ENCODE peak calls at places on chromosome 5, in five cellular contexts. One of them, this sample, is unnamed.

GRCh38 chr5:79193643-79194042 is 42.3 kb upstream of the JMY start:
- DNase-seq in A549: peak; percentile 22
- DNase-seq in HepG2: no peak
- DNase-seq in GM12878: no peak
- DNase-seq in K562: no peak
- DNase-seq in this sample: no peak

GRCh38 chr5:179311581-179311980 is 33.7 kb downstream of the ADAMTS2 start:
- DNase-seq in A549: no peak
- DNase-seq in HepG2: no peak
- DNase-seq in GM12878: no peak
- DNase-seq in K562: no peak
- DNase-seq in this sample: no peak

GRCh38 chr5:2701592-2701991 is 49.9 kb downstream of the IRX2 start:
- DNase-seq in A549: no peak
- DNase-seq in HepG2: no peak
- DNase-seq in GM12878: no peak
- DNase-seq in K562: no peak
- DNase-seq in this sample: peak; percentile 22

GRCh38 chr5:42598311-42598710 is 158.3 kb upstream of the CCDC152 start:
- DNase-seq in A549: no peak
- DNase-seq in HepG2: no peak
- DNase-seq in GM12878: no peak
- DNase-seq in K562: no peak
- DNase-seq in this sample: no peak

GRCh38 chr5:128038641-128039040 is 44.9 kb upstream of the SLC12A2 start:
- DNase-seq in A549: peak; percentile 58
- DNase-seq in HepG2: peak; percentile 31
- DNase-seq in GM12878: no peak
- DNase-seq in K562: peak; percentile 40
- DNase-seq in this sample: no peak

GRCh38 chr5:172685036-172685435 is 44.0 kb downstream of the NEURL1B start:
- DNase-seq in A549: no peak
- DNase-seq in HepG2: no peak
- DNase-seq in GM12878: no peak
- DNase-seq in K562: no peak
- DNase-seq in this sample: no peak

GRCh38 chr5:135269828-135270545 is 129.0 kb downstream of the MACROH2A1 start:
- DNase-seq in A549: no peak
- DNase-seq in HepG2: no peak
- DNase-seq in GM12878: no peak
- DNase-seq in K562: no peak
- DNase-seq in this sample: no peak

GRCh38 chr5:2586016-2586715 is 165.3 kb downstream of the IRX2 start:
- DNase-seq in A549: no peak
- DNase-seq in HepG2: no peak
- DNase-seq in GM12878: no peak
- DNase-seq in K562: no peak
- DNase-seq in this sample: no peak

GRCh38 chr5:54049963-54050362 is 260.4 kb downstream of the ARL15 start:
- DNase-seq in A549: peak; percentile 60
- DNase-seq in HepG2: no peak
- DNase-seq in GM12878: no peak
- DNase-seq in K562: no peak
- DNase-seq in this sample: no peak

GRCh38 chr5:171757853-171758535 is 27.6 kb upstream of the SMIM23 start:
- DNase-seq in A549: peak; percentile 78
- DNase-seq in HepG2: peak; percentile 30
- DNase-seq in GM12878: no peak
- DNase-seq in K562: no peak
- DNase-seq in this sample: no peak

GRCh38 chr5:149869266-149869875 is 75.2 kb downstream of the PDE6A start:
- DNase-seq in A549: no peak
- DNase-seq in HepG2: no peak
- DNase-seq in GM12878: no peak
- DNase-seq in K562: no peak
- DNase-seq in this sample: peak; percentile 32

GRCh38 chr5:58240286-58240685 is 219.6 kb downstream of the PLK2 start:
- DNase-seq in A549: peak; percentile 53
- DNase-seq in HepG2: no peak
- DNase-seq in GM12878: no peak
- DNase-seq in K562: no peak
- DNase-seq in this sample: no peak

GRCh38 chr5:84433461-84433860 is 48.8 kb upstream of the EDIL3 start:
- DNase-seq in A549: no peak
- DNase-seq in HepG2: no peak
- DNase-seq in GM12878: no peak
- DNase-seq in K562: no peak
- DNase-seq in this sample: no peak

GRCh38 chr5:157917909-157918809 is 59.2 kb upstream of the CLINT1 start:
- DNase-seq in A549: peak; percentile 86
- DNase-seq in HepG2: peak; percentile 58
- DNase-seq in GM12878: no peak
- DNase-seq in K562: peak; percentile 28
- DNase-seq in this sample: peak; percentile 86

GRCh38 chr5:151074557-151074956 is 6.3 kb downstream of the TNIP1 start:
- DNase-seq in A549: no peak
- DNase-seq in HepG2: no peak
- DNase-seq in GM12878: no peak
- DNase-seq in K562: no peak
- DNase-seq in this sample: no peak

DNA sequence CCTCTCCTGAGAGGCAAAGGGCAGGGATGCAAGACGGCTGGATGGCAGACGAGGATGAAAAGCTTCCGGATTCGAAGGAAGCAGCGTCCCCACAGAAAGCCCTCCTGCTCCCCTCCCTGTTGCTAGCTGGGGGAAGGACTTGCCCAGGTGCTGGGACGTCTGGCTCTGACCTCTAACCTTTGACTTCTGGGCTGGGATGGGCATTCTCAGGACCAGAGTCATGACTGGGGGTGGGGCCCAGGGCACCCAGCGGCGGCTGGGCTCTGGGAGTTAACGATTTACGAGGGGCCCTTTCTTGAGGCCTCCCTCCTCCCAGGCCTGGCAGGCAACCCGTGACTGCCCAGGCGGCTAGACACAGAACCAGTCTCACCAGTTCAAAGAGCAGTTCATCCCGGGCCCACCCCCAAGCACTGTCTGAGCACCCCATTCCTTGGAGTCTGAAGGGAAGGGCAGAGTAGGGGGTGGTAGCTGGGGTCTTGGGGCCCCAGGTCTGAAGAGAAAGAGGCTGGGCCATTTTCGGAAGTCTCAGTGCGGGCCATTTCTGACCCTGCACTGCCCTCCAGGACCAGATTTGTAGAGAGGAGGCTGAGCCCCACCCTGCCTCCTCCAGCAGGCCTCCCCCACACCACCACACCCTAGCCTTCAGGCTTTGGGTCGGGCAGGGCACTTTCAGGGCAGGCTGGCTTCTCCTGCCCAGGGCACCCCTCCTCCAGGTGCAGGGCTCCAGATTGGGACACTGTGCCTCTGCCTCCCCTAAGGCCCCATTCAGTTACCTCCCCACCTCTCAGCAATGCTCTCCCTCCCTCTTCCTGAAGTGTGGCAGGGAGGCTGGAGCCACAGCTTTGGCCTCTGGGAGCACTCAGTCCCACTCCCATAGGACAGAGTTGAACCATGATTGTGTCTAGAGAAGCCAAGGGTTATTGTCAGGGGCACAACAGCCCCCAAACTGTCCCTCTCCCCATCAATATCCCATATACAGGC is 5.0 kb upstream of the CXXC5 start:
- DNase-seq in A549: peak; percentile 67
- DNase-seq in HepG2: peak; percentile 79
- DNase-seq in GM12878: no peak
- DNase-seq in K562: no peak
- DNase-seq in this sample: no peak
- TF ChIP-seq JUNB in A549: no peak
- TF ChIP-seq JUNB in HepG2: no peak
- TF ChIP-seq JUNB in GM12878: no peak
- TF ChIP-seq JUNB in K562: no peak
- TF ChIP-seq JUNB in this sample: no peak

GRCh38 chr5:61658592-61659008 is 326.5 kb downstream of the ZSWIM6 start:
- DNase-seq in A549: peak; percentile 79
- DNase-seq in HepG2: peak; percentile 44
- DNase-seq in GM12878: peak; percentile 21
- DNase-seq in K562: peak; percentile 86
- DNase-seq in this sample: peak; percentile 94
- H3K27ac ChIP-seq in A549: peak overlapping the region; percentile 52
- H3K27ac ChIP-seq in HepG2: no peak overlapping the region
- H3K27ac ChIP-seq in GM12878: no peak overlapping the region
- H3K27ac ChIP-seq in K562: no peak overlapping the region
- H3K27ac ChIP-seq in this sample: no peak overlapping the region

GRCh38 chr5:34598177-34598794 is 57.8 kb upstream of the RAI14 start:
- DNase-seq in A549: peak; percentile 85
- DNase-seq in HepG2: no peak
- DNase-seq in GM12878: no peak
- DNase-seq in K562: no peak
- DNase-seq in this sample: no peak
- TF ChIP-seq JUNB in A549: peak; percentile 95
- TF ChIP-seq JUNB in HepG2: no peak
- TF ChIP-seq JUNB in GM12878: peak; percentile 74
- TF ChIP-seq JUNB in K562: no peak
- TF ChIP-seq JUNB in this sample: no peak

DNA sequence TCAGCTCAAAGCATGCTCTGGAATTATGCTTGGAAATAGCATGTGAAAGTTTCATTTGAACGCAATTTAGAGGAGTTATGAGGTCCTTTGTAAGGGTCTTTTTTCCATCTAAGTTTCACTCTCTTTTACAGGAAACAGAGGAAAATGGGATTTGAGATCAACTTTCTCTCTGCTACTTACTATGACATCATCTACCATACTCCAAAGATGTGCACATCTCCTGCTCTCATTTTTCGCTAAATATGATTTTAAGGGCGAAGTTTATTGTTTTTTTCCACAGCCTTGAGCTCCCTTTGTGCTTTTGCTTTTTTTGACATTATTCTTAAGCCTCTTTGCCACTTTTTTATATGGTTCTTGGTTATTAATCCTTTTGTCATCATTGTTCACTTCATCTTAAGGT is 125.6 kb downstream of the NNT start:
- DNase-seq in A549: no peak
- DNase-seq in HepG2: no peak
- DNase-seq in GM12878: no peak
- DNase-seq in K562: no peak
- DNase-seq in this sample: no peak
- H3K27ac ChIP-seq in A549: no peak overlapping the region
- H3K27ac ChIP-seq in HepG2: no peak overlapping the region
- H3K27ac ChIP-seq in GM12878: no peak overlapping the region
- H3K27ac ChIP-seq in K562: no peak overlapping the region
- H3K27ac ChIP-seq in this sample: no peak overlapping the region